ENCODE peak calls at places on chromosomes 13 and 19, in five cellular contexts. Y is left lung, N is HFF-Myc, F is AG09319, X is GM12865. J is an unnamed sample.

GRCh38 chr19:34104099-34104498 is 68.2 kb upstream of the LSM14A start:
- DNase-seq in Y (no peak), N (no peak), F (no peak), X (no peak), J (no peak)

GRCh38 chr13:19596960-19597361 is 35.6 kb upstream of the TPTE2 start:
- DNase-seq in Y (no peak), N (no peak), F (no peak), X (no peak), J (peak; percentile 27)

GRCh38 chr13:26710166-26710565 is 50.4 kb downstream of the GPR12 start:
- DNase-seq in Y (no peak), N (no peak), F (no peak), X (no peak), J (no peak)

GRCh38 chr13:95160112-95160906 is 140.9 kb downstream of the ABCC4 start:
- DNase-seq in Y (no peak), N (no peak), F (peak; percentile 4), X (no peak), J (no peak)

GRCh38 chr19:46466536-46467199 is 4.7 kb downstream of the PNMA8A start:
- DNase-seq in Y (no peak), N (peak; percentile 44), F (no peak), X (peak; percentile 86), J (peak; percentile 74)

GRCh38 chr19:4575978-4576933 is 16.8 kb upstream of the SEMA6B start:
- DNase-seq in Y (peak; percentile 89), N (no peak), F (no peak), X (peak; percentile 62), J (peak; percentile 85)

GRCh38 chr13:44017756-44018309 is 138.1 kb downstream of the LACC1 start:
- DNase-seq in Y (no peak), N (no peak), F (no peak), X (no peak), J (no peak)

GRCh38 chr19:15629003-15629880 is 11.5 kb upstream of the CYP4F3 start:
- DNase-seq in Y (peak; percentile 97), N (no peak), F (peak; percentile 0), X (peak; percentile 78), J (peak; percentile 84)

GRCh38 chr19:19548915-19549537 is 11.0 kb downstream of the CILP2 start:
- DNase-seq in Y (no peak), N (no peak), F (no peak), X (no peak), J (no peak)

GRCh38 chr13:99525967-99526366 is 24.7 kb downstream of the TM9SF2 start:
- DNase-seq in Y (no peak), N (no peak), F (no peak), X (no peak), J (no peak)

GRCh38 chr13:99526549-99526948 is 25.3 kb downstream of the TM9SF2 start:
- DNase-seq in Y (no peak), N (no peak), F (no peak), X (no peak), J (no peak)

GRCh38 chr13:99527346-99527745 is 26.1 kb downstream of the TM9SF2 start:
- DNase-seq in Y (no peak), N (no peak), F (no peak), X (no peak), J (no peak)

GRCh38 chr13:99523838-99524237 is 22.6 kb downstream of the TM9SF2 start:
- DNase-seq in Y (no peak), N (no peak), F (no peak), X (no peak), J (no peak)

GRCh38 chr13:99528547-99528946 is 27.3 kb downstream of the TM9SF2 start:
- DNase-seq in Y (no peak), N (no peak), F (no peak), X (peak; percentile 53), J (peak; percentile 53)
- TF ChIP-seq CTCF in Y (no peak), N (no peak), F (peak; percentile 14), X (peak; percentile 47), J (peak; percentile 58)

GRCh38 chr19:32354345-32354744 is 8.9 kb downstream of the ZNF507 start:
- DNase-seq in Y (no peak), N (no peak), F (no peak), X (no peak), J (no peak)
- TF ChIP-seq CTCF in Y (no peak), N (no peak), F (no peak), X (no peak), J (no peak)

DNA sequence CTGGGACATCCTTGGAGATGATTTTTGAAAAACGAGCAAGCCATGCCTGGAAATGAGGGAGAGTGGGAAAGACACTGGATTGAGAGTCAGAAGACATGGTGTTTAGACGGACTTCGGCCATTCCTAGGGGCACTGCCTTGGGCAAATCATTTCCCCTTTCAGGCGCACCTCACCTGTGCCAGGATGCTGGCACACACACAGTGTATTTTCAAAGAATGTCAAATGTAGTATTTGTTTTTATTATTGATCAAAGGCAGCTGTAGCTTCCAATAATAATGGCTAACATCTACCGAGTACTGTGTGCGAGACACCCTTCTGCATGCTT is 485.2 kb downstream of the UQCRFS1 start:
- DNase-seq in Y (no peak), N (no peak), F (no peak), X (no peak), J (no peak)
- TF ChIP-seq CTCF in Y (no peak), N (no peak), F (no peak), X (no peak), J (no peak)

DNA sequence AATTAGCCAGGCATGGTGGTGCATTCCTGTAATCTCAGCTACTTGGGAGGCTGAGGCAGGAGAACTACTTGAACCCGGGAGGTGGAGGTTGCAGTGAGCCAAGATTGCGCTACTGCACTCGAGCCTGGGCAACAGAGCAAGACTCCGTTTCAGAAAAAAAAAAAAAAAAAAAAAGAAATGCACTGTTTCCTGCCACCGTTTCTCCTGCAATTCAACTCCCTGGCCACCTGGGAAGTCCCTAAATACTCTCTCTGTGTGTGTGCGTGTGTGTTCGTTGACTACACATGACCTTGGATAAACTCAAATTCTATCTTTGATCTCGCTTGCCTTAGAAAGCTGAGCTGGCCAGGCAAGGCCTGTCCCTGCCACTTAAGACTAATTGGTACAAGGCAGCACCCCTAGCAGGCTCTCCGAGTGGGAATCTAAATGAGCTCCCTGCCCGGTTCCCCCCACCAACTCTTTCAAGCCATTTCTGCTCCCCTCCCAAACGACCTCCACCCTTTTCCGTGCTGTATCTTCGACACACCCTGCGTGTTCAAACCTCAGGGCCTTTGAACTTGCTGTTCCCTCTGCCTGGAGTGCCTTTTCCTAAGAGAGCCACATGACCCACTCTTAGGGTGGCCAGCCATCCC is 5.2 kb upstream of the BCAT2 start:
- DNase-seq in Y (no peak), N (no peak), F (no peak), X (peak; percentile 78), J (peak; percentile 37)
- TF ChIP-seq CTCF in Y (no peak), N (no peak), F (no peak), X (no peak), J (no peak)

GRCh38 chr13:41427700-41428099 is 29.6 kb upstream of the RGCC start:
- DNase-seq in Y (no peak), N (no peak), F (no peak), X (no peak), J (no peak)

GRCh38 chr13:41426047-41426446 is 31.3 kb upstream of the RGCC start:
- DNase-seq in Y (peak; percentile 38), N (no peak), F (no peak), X (no peak), J (no peak)

DNA sequence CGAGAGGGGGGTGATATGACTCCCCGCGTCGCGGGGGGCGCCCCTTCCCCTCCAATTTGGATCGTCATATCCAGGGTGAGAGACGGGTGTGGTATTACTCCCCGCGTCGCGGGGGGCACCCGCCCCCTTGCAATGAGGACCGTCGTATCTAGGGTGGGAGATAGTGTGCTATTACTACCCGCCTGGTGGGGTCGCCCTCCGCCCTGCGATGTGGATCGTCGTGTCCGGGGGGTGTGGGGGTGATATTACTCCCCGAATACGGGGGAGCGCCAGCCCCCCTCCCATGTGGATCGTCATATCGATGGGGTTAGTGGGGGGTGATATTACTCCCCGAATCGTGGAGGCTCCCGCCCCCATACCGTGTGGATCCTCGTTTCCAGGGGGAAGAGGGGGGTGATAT is 29.2 kb upstream of the RGCC start:
- DNase-seq in Y (peak; percentile 50), N (no peak), F (no peak), X (no peak), J (no peak)
- TF ChIP-seq CTCF in Y (no peak), N (peak; percentile 4), F (peak; percentile 33), X (no peak), J (peak; percentile 45)

DNA sequence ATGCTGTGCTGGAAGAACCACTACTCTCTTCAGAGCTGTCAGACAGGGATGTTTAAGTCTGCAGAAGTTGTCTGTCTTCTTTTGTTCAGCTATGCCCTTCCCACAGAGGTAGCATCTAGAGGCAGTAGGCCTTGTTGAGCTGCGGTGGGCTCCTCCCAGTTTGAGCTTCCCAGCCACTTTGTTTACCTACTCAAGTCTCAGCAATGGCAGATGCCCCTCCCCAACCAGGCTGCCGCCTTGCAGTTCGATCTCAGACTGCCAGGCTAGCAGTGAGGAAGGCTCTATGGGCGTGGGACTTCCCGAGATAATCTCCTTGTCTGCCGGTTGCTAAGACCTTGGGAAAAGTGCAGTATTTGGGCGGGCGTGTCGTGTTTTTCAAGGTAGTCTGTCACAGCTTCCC is 42.1 kb upstream of the UQCRFS1 start:
- DNase-seq in Y (no peak), N (no peak), F (no peak), X (no peak), J (no peak)
- TF ChIP-seq CTCF in Y (no peak), N (no peak), F (no peak), X (no peak), J (no peak)